ENCODE peak calls at places on chromosomes 1 and 21, in five cellular contexts. E is PC-3, I is tibial artery, G is prostate gland, T is SJSA1. J is an unnamed sample.

GRCh38 chr1:211735208-211736170 is 60.1 kb upstream of the NEK2 start:
- DNase-seq in E (peak; percentile 99), I (no peak), G (peak; percentile 24), T (peak; percentile 83), J (no peak)

GRCh38 chr1:21935891-21936365 is 1.2 kb downstream of the HSPG2 start:
- DNase-seq in E (peak; percentile 62), I (no peak), G (no peak), T (no peak), J (no peak)

GRCh38 chr1:226366290-226366689 is 41.6 kb downstream of the PARP1 start:
- DNase-seq in E (no peak), I (no peak), G (no peak), T (no peak), J (no peak)

GRCh38 chr1:175824079-175824478 is 80.7 kb upstream of the TNR start:
- DNase-seq in E (peak; percentile 4), I (no peak), G (no peak), T (no peak), J (peak; percentile 21)

GRCh38 chr1:172342584-172343245 is 77.8 kb upstream of the C1orf105 start:
- DNase-seq in E (peak; percentile 42), I (no peak), G (no peak), T (peak; percentile 59), J (no peak)

GRCh38 chr1:228809621-228810313 is 74.5 kb downstream of the RHOU start:
- DNase-seq in E (no peak), I (no peak), G (no peak), T (no peak), J (no peak)

GRCh38 chr21:32298658-32299081 is at the start of gene MRAP:
- DNase-seq in E (no peak), I (no peak), G (no peak), T (no peak), J (no peak)

GRCh38 chr1:213690341-213690917 is 297.3 kb upstream of the PROX1 start:
- DNase-seq in E (no peak), I (no peak), G (no peak), T (no peak), J (no peak)

GRCh38 chr1:201753492-201753891 is 75.5 kb upstream of the IPO9 start:
- DNase-seq in E (no peak), I (no peak), G (no peak), T (no peak), J (no peak)

GRCh38 chr1:3457910-3458621 is 3.6 kb downstream of the ARHGEF16 start:
- DNase-seq in E (no peak), I (no peak), G (peak; percentile 52), T (no peak), J (no peak)

GRCh38 chr21:43203523-43204080 is 34.8 kb downstream of the CRYAA start:
- DNase-seq in E (no peak), I (no peak), G (no peak), T (no peak), J (no peak)

GRCh38 chr1:219220945-219221344 is 47.3 kb downstream of the LYPLAL1 start:
- DNase-seq in E (peak; percentile 29), I (no peak), G (no peak), T (no peak), J (no peak)

GRCh38 chr1:116538527-116538926 is 32.3 kb downstream of the CD58 start:
- DNase-seq in E (peak; percentile 78), I (no peak), G (no peak), T (no peak), J (no peak)

GRCh38 chr1:41319803-41320711 is 41.2 kb upstream of the FOXO6 start:
- DNase-seq in E (no peak), I (peak; percentile 52), G (no peak), T (no peak), J (peak; percentile 70)

GRCh38 chr1:39132505-39133339 is 71.8 kb upstream of the MACF1 start:
- DNase-seq in E (peak; percentile 94), I (peak; percentile 74), G (peak; percentile 94), T (peak; percentile 53), J (peak; percentile 88)

GRCh38 chr1:241355311-241356010 is 1.5 kb downstream of the RGS7 start:
- DNase-seq in E (no peak), I (no peak), G (no peak), T (no peak), J (no peak)
- H3K27me3 ChIP-seq in E (peaks cover 61% of the 10 kb centered on the region), I (peaks cover 21% of the 10 kb centered on the region), G (no peaks in the 10 kb centered on the region), T (peaks cover 43% of the 10 kb centered on the region), J (peaks cover 45% of the 10 kb centered on the region)

GRCh38 chr1:177133977-177134538 is 30.5 kb downstream of the ASTN1 start:
- DNase-seq in E (no peak), I (no peak), G (no peak), T (no peak), J (no peak)
- H3K27me3 ChIP-seq in E (no peaks in the 10 kb centered on the region), I (no peaks in the 10 kb centered on the region), G (no peaks in the 10 kb centered on the region), T (no peaks in the 10 kb centered on the region), J (no peaks in the 10 kb centered on the region)

GRCh38 chr1:60386259-60386658 is 312.7 kb upstream of the C1orf87 start:
- DNase-seq in E (no peak), I (no peak), G (no peak), T (no peak), J (no peak)

GRCh38 chr1:60387175-60387574 is 313.6 kb upstream of the C1orf87 start:
- DNase-seq in E (no peak), I (no peak), G (no peak), T (no peak), J (no peak)

GRCh38 chr1:60390593-60391282 is 317.2 kb upstream of the C1orf87 start:
- DNase-seq in E (no peak), I (no peak), G (no peak), T (no peak), J (no peak)

DNA sequence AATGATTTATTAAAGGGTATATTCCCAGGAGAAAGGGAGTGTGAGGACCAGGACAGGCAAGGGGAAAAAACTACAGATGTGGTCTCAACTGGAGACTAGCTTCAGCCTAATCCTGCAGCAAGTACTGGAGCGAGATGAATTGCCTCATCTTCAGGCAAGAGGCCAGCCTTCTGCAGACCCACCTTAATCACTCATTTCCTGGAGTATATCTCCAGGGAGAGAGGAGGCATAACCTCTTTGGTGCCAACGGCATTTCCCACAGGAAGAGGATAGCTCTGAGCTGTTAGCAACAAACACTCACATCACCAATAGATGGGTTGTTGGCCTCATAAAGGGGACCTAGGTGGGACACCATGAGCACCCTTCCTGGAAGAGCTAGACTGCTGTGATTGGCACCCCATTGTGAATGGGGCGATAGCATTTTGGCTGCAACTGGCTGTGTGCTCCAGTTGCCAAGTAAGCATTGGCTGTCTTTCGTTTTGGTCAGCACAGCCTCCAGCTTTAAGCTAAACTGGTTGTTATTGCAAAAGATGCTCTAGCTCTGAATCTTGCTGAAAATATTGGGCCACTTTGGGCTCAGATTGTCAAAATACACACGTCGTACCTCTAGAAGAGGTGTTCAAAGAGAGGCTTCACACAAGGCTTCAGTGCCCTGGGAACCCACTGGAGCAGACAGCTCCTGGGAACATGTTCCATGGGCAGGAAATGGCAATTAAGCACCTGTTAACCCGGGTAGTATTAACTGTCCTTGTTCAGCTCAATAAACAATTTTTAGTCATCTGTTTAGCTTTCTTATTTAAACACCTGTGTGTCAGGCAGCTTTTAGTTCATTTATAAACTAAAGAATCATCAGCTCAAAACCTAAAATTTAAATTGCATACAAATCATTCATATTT is 314.8 kb upstream of the C1orf87 start:
- DNase-seq in E (peak; percentile 23), I (peak; percentile 21), G (no peak), T (no peak), J (no peak)
- H3K27me3 ChIP-seq in E (no peaks in the 10 kb centered on the region), I (no peaks in the 10 kb centered on the region), G (no peaks in the 10 kb centered on the region), T (no peaks in the 10 kb centered on the region), J (no peaks in the 10 kb centered on the region)

DNA sequence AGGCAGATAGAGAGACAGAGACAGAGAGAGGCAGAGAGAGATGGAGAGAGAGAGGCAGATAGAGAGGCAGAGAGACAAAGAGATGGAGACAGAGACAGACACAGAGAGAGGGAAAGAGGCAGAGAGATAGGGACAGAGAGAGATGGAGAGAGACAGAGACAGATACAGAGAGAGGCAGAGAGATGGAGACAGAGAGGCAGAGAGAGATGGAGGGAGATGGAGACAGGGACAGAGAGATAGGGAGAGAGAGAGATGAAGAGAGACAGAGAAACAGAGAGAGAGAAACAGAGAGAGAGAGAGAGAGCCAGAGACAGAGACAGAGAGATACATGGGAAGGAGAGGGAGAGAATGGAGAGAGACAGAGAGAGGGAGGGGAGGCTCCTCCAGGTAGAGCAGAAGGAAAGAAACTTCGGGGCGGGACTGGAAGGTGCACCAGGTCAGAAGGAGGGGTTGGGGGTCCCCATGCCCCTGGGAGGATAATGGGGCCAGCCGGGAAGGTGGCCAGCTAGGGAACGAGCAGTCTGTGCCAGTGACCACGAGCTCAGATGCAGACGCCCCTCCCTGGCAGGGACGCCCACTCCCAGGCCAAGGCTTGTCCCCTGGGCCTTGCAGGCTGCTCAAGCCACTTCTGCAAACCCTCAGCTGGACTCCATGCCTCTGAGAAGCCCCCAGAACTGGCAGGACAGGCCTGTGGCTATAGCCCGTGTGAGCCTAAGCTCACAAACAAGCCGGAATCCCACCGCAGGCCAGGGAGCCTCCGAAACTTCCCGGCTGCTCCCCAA is 3.3 kb downstream of the FNDC10 start:
- DNase-seq in E (no peak), I (no peak), G (no peak), T (no peak), J (no peak)
- H3K27me3 ChIP-seq in E (peaks cover 4% of the 10 kb centered on the region), I (peaks cover 46% of the 10 kb centered on the region), G (peaks cover 7% of the 10 kb centered on the region), T (peaks cover 40% of the 10 kb centered on the region), J (peaks cover 38% of the 10 kb centered on the region)

DNA sequence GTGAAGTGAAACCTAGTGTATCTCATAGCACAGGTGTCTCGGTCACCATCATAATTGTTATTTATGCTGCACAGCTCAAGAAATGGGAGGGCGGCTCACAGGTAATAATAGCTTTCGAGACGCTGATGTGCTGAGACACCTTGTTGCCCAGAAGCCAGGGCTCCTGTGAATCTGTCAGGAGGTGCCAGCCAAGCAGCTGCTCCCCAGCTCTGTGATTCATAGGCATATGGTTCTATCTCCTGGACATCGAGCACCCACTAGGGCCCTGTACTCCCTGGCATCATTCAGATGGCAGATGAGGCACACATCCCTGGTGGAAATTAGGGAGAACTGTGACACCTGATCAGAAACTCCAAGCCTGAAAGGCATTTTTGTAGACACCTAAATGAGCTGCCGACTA is 53.5 kb downstream of the SYT6 start:
- DNase-seq in E (no peak), I (no peak), G (no peak), T (no peak), J (no peak)
- H3K27me3 ChIP-seq in E (no peaks in the 10 kb centered on the region), I (peaks cover 4% of the 10 kb centered on the region), G (no peaks in the 10 kb centered on the region), T (peaks cover 10% of the 10 kb centered on the region), J (peaks cover 24% of the 10 kb centered on the region)

DNA sequence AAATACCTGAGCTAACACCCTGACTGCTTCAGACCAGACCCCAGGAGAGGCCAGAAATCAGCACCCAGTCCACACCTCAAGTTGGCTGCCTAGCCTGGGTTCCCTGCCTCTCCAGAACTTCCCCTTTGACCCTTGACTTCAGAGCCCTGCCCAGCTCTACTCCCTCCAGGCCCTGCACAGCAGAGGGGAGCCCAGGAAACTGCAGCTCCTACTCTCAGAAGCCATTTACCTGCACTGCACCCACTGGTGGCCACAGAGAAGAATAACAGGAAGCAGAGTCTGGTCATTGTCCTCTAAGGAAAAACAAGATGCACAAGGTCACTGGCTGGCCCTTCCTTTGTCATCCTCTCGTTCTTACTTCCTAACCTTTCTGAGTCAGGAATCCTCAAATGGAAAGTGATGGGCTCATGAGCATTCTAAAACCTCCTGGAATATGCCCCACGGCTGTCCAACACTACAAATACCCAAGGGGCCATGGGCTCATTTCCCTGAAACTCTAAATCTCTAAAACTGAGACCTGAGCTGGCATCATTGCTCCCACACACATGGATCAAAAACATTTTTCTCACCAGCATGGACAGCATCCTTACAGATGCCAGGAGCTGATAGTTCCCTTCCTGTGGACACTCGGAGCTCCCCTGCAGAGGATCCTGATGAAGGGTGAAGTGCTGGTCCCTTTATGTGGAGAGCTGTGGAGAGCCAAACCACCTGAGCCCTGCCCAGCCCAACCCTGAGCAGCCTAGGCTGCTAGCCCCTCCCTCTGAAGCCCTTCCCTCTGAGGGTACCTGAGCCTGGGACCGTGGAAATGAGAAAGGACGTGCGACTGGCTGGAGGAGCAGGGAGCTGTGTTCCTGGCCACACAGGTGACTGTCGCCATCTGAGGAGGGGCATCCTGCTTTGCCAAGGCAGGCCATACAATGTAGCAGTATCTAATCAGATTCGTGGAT is at the start of gene ITLN2:
- DNase-seq in E (peak; percentile 68), I (no peak), G (no peak), T (no peak), J (no peak)
- H3K27me3 ChIP-seq in E (no peaks in the 10 kb centered on the region), I (no peaks in the 10 kb centered on the region), G (no peaks in the 10 kb centered on the region), T (no peaks in the 10 kb centered on the region), J (peaks cover 8% of the 10 kb centered on the region)